ENCODE peak calls at places on chromosomes 5 and 9, in six cellular contexts. K is hepatocyte, I is body of pancreas, Y is stomach, V is GM23248, O is mesendoderm. L is an unnamed sample. For H3K4me1 and H3K27me3, the result is how much of the 10 kb centered on the place peaks cover.

GRCh38 chr5:44862808-44863207 is 54.1 kb downstream of the MRPS30 start:
- DNase-seq in O (peak), V (peak), I (no peak), Y (no peak), K (no peak), L (no peak)

GRCh38 chr5:423626-424258 is 19.2 kb upstream of the EXOC3 start:
- DNase-seq in V (no peak), K (no peak), O (no peak), Y (no peak), I (no peak), L (no peak)

GRCh38 chr5:92401492-92401891 is 1018.4 kb upstream of the ARRDC3 start:
- DNase-seq in V (peak), Y (no peak), O (peak), I (no peak), K (peak), L (no peak)

GRCh38 chr5:56377573-56377972 is 144.4 kb upstream of the ANKRD55 start:
- DNase-seq in K (no peak), Y (no peak), O (no peak), I (no peak), V (no peak), L (no peak)

GRCh38 chr9:14203366-14204056 is 110.4 kb downstream of the NFIB start:
- DNase-seq in V (peak), K (peak), O (no peak), Y (peak), I (peak), L (peak)

GRCh38 chr5:169629847-169630548 is 7.1 kb upstream of the DOCK2 start:
- DNase-seq in Y (no peak), I (no peak), K (peak), V (peak), O (no peak), L (no peak)

GRCh38 chr9:122446819-122447484 is 30.8 kb downstream of the OR1J1 start:
- DNase-seq in Y (no peak), I (no peak), O (no peak), V (no peak), K (no peak), L (no peak)

GRCh38 chr5:97192580-97193421 is 9.8 kb upstream of the RIOK2 start:
- DNase-seq in O (peak), K (no peak), Y (no peak), I (no peak), V (no peak), L (peak)

GRCh38 chr5:164214698-164215097 is 709.3 kb downstream of the MAT2B start:
- DNase-seq in I (no peak), O (no peak), Y (no peak), V (no peak), K (no peak), L (no peak)

GRCh38 chr5:164217464-164217863 is 712.0 kb downstream of the MAT2B start:
- DNase-seq in I (no peak), K (no peak), O (no peak), V (no peak), Y (no peak), L (no peak)
- H3K27ac ChIP-seq in I (no peak), K (no peak), O (no peak), V (no peak), Y (no peak), L (no peak)

GRCh38 chr5:142587354-142587965 is 98.4 kb downstream of the FGF1 start:
- DNase-seq in V (peak), K (peak), I (no peak), O (peak), Y (peak), L (peak)
- H3K4me1 ChIP-seq in V (under half), K (under half), I (under half), O (under half), Y (under half), L (under half)

GRCh38 chr5:107508083-107508482 is 162.7 kb downstream of the EFNA5 start:
- DNase-seq in V (no peak), Y (no peak), O (no peak), I (no peak), K (no peak), L (no peak)

GRCh38 chr5:107515521-107515920 is 155.2 kb downstream of the EFNA5 start:
- DNase-seq in K (no peak), V (no peak), O (no peak), Y (no peak), I (no peak), L (no peak)

GRCh38 chr5:107514305-107514704 is 156.4 kb downstream of the EFNA5 start:
- DNase-seq in O (no peak), V (no peak), I (no peak), K (no peak), Y (no peak), L (no peak)

GRCh38 chr5:107513337-107514125 is 157.2 kb downstream of the EFNA5 start:
- DNase-seq in I (no peak), O (no peak), Y (no peak), K (no peak), V (no peak), L (peak)

GRCh38 chr5:107512029-107512428 is 158.7 kb downstream of the EFNA5 start:
- DNase-seq in O (peak), I (no peak), V (no peak), Y (no peak), K (no peak), L (no peak)
- H3K27me3 ChIP-seq in O (under half), I (under half), V (under half), Y (under half), K (under half), L (under half)

DNA sequence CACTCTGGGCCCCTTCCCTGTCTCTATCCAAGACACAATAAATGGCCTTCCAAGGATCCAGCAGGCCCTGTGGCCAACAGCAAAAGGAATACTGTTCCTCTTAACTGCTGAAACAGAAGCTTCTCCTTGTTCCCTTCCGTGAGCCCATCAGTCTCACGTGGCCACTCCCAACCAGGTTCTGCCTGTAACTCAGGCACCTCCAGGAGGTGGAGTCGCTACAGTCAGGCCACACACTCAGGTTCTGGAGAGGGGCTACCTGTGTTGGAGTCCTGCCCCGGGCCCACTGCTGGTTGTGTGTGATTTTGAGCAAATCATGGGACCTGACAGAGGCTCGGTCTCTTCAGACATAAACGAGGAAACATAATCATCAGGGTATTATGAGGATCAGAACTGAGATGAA is 10.3 kb downstream of the FAT2 start:
- DNase-seq in O (peak), K (no peak), I (no peak), V (no peak), Y (no peak), L (no peak)
- H3K27ac ChIP-seq in O (no peak), K (no peak), I (no peak), V (no peak), Y (no peak), L (no peak)

L was measured in SJCRH30.